ENCODE peak calls at places on chromosomes 7 and 10, in four cellular contexts. L, S, A and P are unnamed samples.

GRCh38 chr10:32413513-32413912 is 32.4 kb upstream of the CCDC7 start:
- DNase-seq in S (peak; percentile 79), A (no peak), L (no peak), P (peak; percentile 96)

GRCh38 chr7:137970263-137970975 is 31.5 kb downstream of the CREB3L2 start:
- DNase-seq in S (peak; percentile 89), A (no peak), L (no peak), P (no peak)

GRCh38 chr10:28137907-28138880 is 139.3 kb upstream of the ODAD2 start:
- DNase-seq in L (no peak), S (peak; percentile 92), A (no peak), P (peak; percentile 85)

GRCh38 chr10:117374506-117375359 is 507 bp downstream of the PDZD8 start:
- DNase-seq in S (peak; percentile 64), L (peak; percentile 47), A (no peak), P (no peak)

GRCh38 chr7:15832996-15833395 is 146.5 kb upstream of the MEOX2 start:
- DNase-seq in A (no peak), L (no peak), S (no peak), P (no peak)

GRCh38 chr7:29421010-29421956 is 142.4 kb upstream of the PRR15 start:
- DNase-seq in S (no peak), A (no peak), L (no peak), P (no peak)

GRCh38 chr7:106125417-106125816 is 13.3 kb upstream of the SYPL1 start:
- DNase-seq in S (no peak), L (no peak), A (no peak), P (no peak)

GRCh38 chr7:69411018-69411417 is 187.3 kb upstream of the AUTS2 start:
- DNase-seq in A (no peak), S (no peak), L (no peak), P (no peak)

GRCh38 chr7:27197137-27198042 is 2.5 kb downstream of the HOXA13 start:
- DNase-seq in L (no peak), S (peak; percentile 33), A (no peak), P (no peak)

GRCh38 chr10:17116193-17116592 is 13.4 kb downstream of the CUBN start:
- DNase-seq in A (no peak), S (no peak), L (no peak), P (no peak)

GRCh38 chr10:10591682-10592412 is 425.8 kb upstream of the CELF2 start:
- DNase-seq in A (no peak), S (no peak), L (no peak), P (no peak)

GRCh38 chr7:51007708-51008505 is 225.2 kb upstream of the GRB10 start:
- DNase-seq in A (no peak), L (no peak), S (no peak), P (no peak)